ENCODE peak calls at places on chromosomes 16 and 17, in five cellular contexts. A is mucosa of descending colon, D is epithelial cell of esophagus, L is A549, J is kidney epithelial cell. Q is an unnamed sample.

GRCh38 chr17:76528528-76529223 is 8.8 kb downstream of the CYGB start:
- DNase-seq in L (no peak), J (no peak), A (peak), D (no peak), Q (peak)

GRCh38 chr17:7217113-7217987 is 2.3 kb downstream of the DLG4 start:
- DNase-seq in A (peak), J (no peak), D (peak), L (peak), Q (peak)

GRCh38 chr17:47695664-47696376 is 1.9 kb downstream of the TBKBP1 start:
- DNase-seq in L (no peak), J (no peak), D (no peak), A (no peak), Q (no peak)

GRCh38 chr16:15972046-15972868 is 22.8 kb downstream of the ABCC1 start:
- DNase-seq in D (no peak), A (no peak), L (peak), J (no peak), Q (peak)

GRCh38 chr17:1561420-1562177 is 993 bp downstream of the PITPNA start:
- DNase-seq in J (no peak), L (no peak), A (peak), D (peak), Q (no peak)

GRCh38 chr17:9707917-9708316 is 62.6 kb downstream of the USP43 start:
- DNase-seq in A (no peak), D (no peak), L (no peak), J (no peak), Q (no peak)

GRCh38 chr16:2952679-2953078 is 11.4 kb upstream of the KREMEN2 start:
- DNase-seq in L (no peak), A (no peak), D (peak), J (no peak), Q (no peak)

GRCh38 chr17:45086865-45087495 is 25.9 kb downstream of the NMT1 start:
- DNase-seq in A (no peak), D (no peak), J (no peak), L (no peak), Q (no peak)

GRCh38 chr17:80859004-80859941 is 132.4 kb upstream of the CHMP6 start:
- DNase-seq in D (peak), J (no peak), L (peak), A (peak), Q (peak)

GRCh38 chr16:46848768-46849764 is 18.1 kb upstream of the C16orf87 start:
- DNase-seq in D (no peak), L (no peak), A (no peak), J (no peak), Q (no peak)

GRCh38 chr17:921161-921560 is 58.4 kb downstream of the NXN start:
- DNase-seq in D (peak), L (no peak), A (no peak), J (no peak), Q (no peak)

GRCh38 chr17:19020016-19020415 is 15.5 kb upstream of the FAM83G start:
- DNase-seq in L (no peak), J (no peak), D (no peak), A (peak), Q (no peak)

GRCh38 chr17:72702998-72703397 is 389.5 kb downstream of the SLC39A11 start:
- DNase-seq in L (no peak), D (peak), J (no peak), A (no peak), Q (peak)

GRCh38 chr17:44078412-44078811 is 7.9 kb downstream of the G6PC3 start:
- DNase-seq in J (no peak), L (no peak), A (no peak), D (no peak), Q (no peak)

GRCh38 chr17:78611636-78612035 is 34.4 kb upstream of the DNAH17 start:
- DNase-seq in J (no peak), A (no peak), L (no peak), D (no peak), Q (peak)

GRCh38 chr16:89115216-89115949 is 21.7 kb downstream of the ACSF3 start:
- DNase-seq in J (no peak), A (peak), D (peak), L (no peak), Q (no peak)

GRCh38 chr17:17609121-17609520 is 17.6 kb upstream of the PEMT start:
- DNase-seq in D (no peak), A (no peak), J (no peak), L (peak), Q (no peak)

GRCh38 chr17:77959926-77960521 is 1.5 kb downstream of the TNRC6C start:
- DNase-seq in J (no peak), A (no peak), L (no peak), D (no peak), Q (no peak)

GRCh38 chr17:70622382-70623260 is 453.3 kb downstream of the KCNJ2 start:
- DNase-seq in J (no peak), L (peak), A (peak), D (peak), Q (peak)

GRCh38 chr17:13704333-13704732 is 102.6 kb upstream of the HS3ST3A1 start:
- DNase-seq in D (no peak), J (no peak), A (no peak), L (no peak), Q (peak)

GRCh38 chr16:12904041-12904671 is 2.8 kb downstream of the SHISA9 start:
- DNase-seq in A (no peak), D (no peak), J (no peak), L (no peak), Q (no peak)
- H3K4me3 ChIP-seq in A (no peak), D (no peak), J (peak), L (no peak), Q (no peak)

GRCh38 chr16:72149676-72150464 is 22.1 kb downstream of the PMFBP1 start:
- DNase-seq in J (no peak), A (no peak), D (no peak), L (no peak), Q (no peak)
- TF ChIP-seq CTCF in J (no peak), A (no peak), D (no peak), L (no peak), Q (no peak)

GRCh38 chr16:49859139-49859947 is 3.4 kb upstream of the ZNF423 start:
- DNase-seq in J (no peak), L (no peak), D (no peak), A (peak), Q (no peak)
- H3K4me3 ChIP-seq in J (peak), L (peak), D (no peak), A (no peak), Q (peak)

GRCh38 chr16:12907670-12908233 is 6.4 kb downstream of the SHISA9 start:
- DNase-seq in D (no peak), J (no peak), L (peak), A (no peak), Q (no peak)
- TF ChIP-seq CTCF in D (no peak), J (peak), L (peak), A (no peak), Q (peak)

DNA sequence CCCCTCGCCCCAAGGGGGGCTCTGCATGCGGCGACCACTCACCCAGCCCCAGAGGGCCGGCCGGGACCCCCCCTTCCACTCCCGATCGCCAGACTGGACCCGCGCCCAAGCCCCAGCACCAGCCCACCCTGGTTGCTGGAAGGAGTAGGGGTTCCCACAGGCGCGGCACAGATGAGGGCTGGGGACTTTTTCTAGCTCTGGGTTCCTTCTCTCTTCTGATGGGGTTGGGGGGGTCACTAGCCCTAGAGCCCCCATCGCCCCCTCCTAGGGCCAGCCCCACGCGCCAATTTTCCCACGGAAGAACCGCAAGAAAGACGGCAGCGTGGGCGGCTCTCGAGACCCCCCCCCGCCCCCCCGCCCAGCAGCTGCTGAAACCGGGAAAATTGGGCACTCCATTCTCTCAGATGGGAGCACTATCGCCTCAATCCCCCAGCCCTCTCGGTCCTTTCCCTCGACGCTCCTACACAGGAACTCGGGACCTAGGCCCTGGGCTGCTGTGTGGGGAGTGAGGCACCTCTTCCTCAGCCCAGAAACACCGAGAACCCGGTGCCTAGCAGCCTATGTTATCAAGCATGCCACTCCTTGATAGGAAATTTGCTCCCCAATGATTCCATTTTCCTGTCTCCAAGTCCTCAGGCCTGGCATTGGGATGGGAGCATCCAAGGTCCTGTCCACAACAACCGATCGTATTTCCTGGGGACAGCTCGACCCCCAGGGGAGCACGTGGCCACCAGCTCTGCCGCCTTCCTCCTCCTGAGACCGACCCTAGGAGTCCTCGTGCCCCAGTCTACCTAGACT is 17.1 kb upstream of the CBX8 start:
- DNase-seq in L (no peak), J (no peak), D (no peak), A (no peak), Q (no peak)
- H3K4me3 ChIP-seq in L (peak), J (peak), D (no peak), A (no peak), Q (no peak)

GRCh38 chr17:39107973-39108372 is 43.5 kb downstream of the PLXDC1 start:
- DNase-seq in L (no peak), D (no peak), J (no peak), A (no peak), Q (no peak)

GRCh38 chr17:39105705-39106104 is 45.7 kb downstream of the PLXDC1 start:
- DNase-seq in A (no peak), D (no peak), J (no peak), L (no peak), Q (no peak)

GRCh38 chr17:39110435-39111136 is 40.9 kb downstream of the PLXDC1 start:
- DNase-seq in D (no peak), A (no peak), J (no peak), L (no peak), Q (no peak)

GRCh38 chr17:39107141-39107540 is 44.3 kb downstream of the PLXDC1 start:
- DNase-seq in J (no peak), D (no peak), A (no peak), L (no peak), Q (no peak)

DNA sequence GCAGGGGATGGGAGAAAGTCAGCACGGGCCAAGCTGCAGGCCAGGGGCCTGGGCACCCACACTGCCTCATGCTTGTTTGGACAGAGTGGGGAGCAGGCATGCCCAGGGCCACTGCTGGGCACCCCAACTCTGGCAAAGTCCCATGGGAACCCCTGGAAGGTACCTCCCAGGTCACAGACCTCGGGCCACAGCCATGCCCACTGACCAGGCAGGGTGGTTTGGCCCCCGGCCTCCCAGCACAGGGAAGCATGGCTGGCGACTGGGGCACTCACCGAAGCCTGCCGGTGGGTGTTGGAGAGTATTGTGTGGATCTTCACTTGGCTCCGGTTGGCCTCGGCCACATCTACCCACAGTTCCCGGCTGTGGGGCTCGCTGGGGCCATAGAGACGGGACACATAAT is 42.5 kb downstream of the PLXDC1 start:
- DNase-seq in D (no peak), J (no peak), L (no peak), A (no peak), Q (no peak)
- TF ChIP-seq CTCF in D (no peak), J (no peak), L (no peak), A (no peak), Q (no peak)

DNA sequence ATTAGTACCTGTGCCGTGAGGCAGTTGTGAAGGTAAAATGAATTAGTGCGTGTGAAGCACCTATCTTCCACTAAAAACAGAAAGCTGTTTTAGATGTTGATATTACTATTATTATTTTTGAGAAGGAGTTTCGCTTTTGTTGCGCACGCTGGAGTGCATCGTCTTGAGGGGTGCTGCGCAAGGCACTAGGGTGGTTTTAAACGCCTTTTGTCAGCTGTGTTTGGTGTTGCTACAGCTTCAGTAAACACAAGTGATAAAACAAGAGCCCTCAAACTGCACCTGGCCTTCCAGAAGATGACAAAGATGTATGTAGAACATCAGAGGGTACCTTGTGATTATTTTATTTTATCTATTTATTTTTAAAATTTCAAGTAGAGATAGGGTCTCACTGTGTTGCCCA is 38.2 kb downstream of the PLCG2 start:
- DNase-seq in L (no peak), D (no peak), J (no peak), A (no peak), Q (no peak)
- H3K4me3 ChIP-seq in L (no peak), D (no peak), J (no peak), A (no peak), Q (no peak)

Q was measured in AG10803.